ENCODE peak calls at places on chromosomes 16 and 17, in ten cellular contexts. E is stimulated activated CD8-positive, alpha-beta memory T cell treated with anti-CD3 and anti-CD28 coated beads, Interleukin-15, amount 100 ng/mL, for 24 hours; B is stimulated activated CD4-positive, alpha-beta T cell treated with anti-CD3 and anti-CD28 coated beads, Interleukin-4, amount 100 ng/mL, for 1 hour; I is H7; F is nucleus accumbens; L is memory B cell; K is cardiac fibroblast; Y is HCT116; G is left cardiac atrium; Q is amygdala. Z is an unnamed sample.

GRCh38 chr17:42484304-42484703 is 25.6 kb downstream of the ATP6V0A1 start:
- DNase-seq in L (no peak), Q (no peak), I (no peak), G (no peak), Y (no peak), B (peak), E (peak), K (no peak), F (no peak), Z (no peak)

GRCh38 chr17:35218901-35219300 is 24.0 kb upstream of the SLFN5 start:
- DNase-seq in F (no peak), I (no peak), G (no peak), Y (no peak), K (no peak), L (no peak), Q (no peak), E (no peak), B (no peak), Z (no peak)

GRCh38 chr17:57869599-57870282 is 19.9 kb upstream of the MRPS23 start:
- DNase-seq in L (no peak), F (no peak), Q (no peak), E (no peak), Y (no peak), B (no peak), I (peak), K (peak), G (no peak), Z (no peak)

GRCh38 chr16:369866-370436 is 387 bp downstream of the MRPL28 start:
- DNase-seq in B (no peak), K (no peak), Y (no peak), F (no peak), G (no peak), L (no peak), Q (no peak), E (no peak), I (peak), Z (peak)

GRCh38 chr16:3467920-3468319 is 24.4 kb downstream of the NAA60 start:
- DNase-seq in B (no peak), I (no peak), G (no peak), Y (no peak), L (no peak), K (peak), E (no peak), F (no peak), Q (no peak), Z (no peak)

GRCh38 chr17:16584273-16584995 is 15.4 kb upstream of the ZNF287 start:
- DNase-seq in L (peak), I (peak), G (peak), B (peak), Q (peak), E (peak), F (peak), K (peak), Y (no peak), Z (peak)

GRCh38 chr17:34980353-34980680 is at the start of gene LIG3:
- DNase-seq in K (peak), F (no peak), G (peak), Y (peak), Q (peak), I (peak), E (peak), L (peak), B (peak), Z (peak)

GRCh38 chr17:77370536-77370935 is 229.8 kb downstream of the SEC14L1 start:
- DNase-seq in G (no peak), F (no peak), L (no peak), I (peak), K (no peak), E (no peak), Q (no peak), B (no peak), Y (no peak), Z (peak)

GRCh38 chr17:57281887-57282653 is 25.7 kb downstream of the MSI2 start:
- DNase-seq in F (no peak), I (no peak), B (no peak), G (no peak), Y (no peak), Q (no peak), L (no peak), K (no peak), E (no peak), Z (no peak)